ENCODE peak calls at places on chromosome 16, in six cellular contexts. One of them, this sample, is unnamed.

GRCh38 chr16:29678691-29679267 is at the start of gene QPRT:
- DNase-seq in HFFc6: no peak
- DNase-seq in AG04449: no peak
- DNase-seq in activated CD4-positive, alpha-beta T cell treated with anti-CD3 and anti-CD28 coated beads for 48 hours: no peak
- DNase-seq in skeletal muscle cell: peak
- DNase-seq in EL: peak
- DNase-seq in this sample: no peak

GRCh38 chr16:79993810-79994209 is 393.3 kb upstream of the MAF start:
- DNase-seq in HFFc6: no peak
- DNase-seq in AG04449: no peak
- DNase-seq in activated CD4-positive, alpha-beta T cell treated with anti-CD3 and anti-CD28 coated beads for 48 hours: no peak
- DNase-seq in skeletal muscle cell: no peak
- DNase-seq in EL: no peak
- DNase-seq in this sample: no peak

GRCh38 chr16:67967956-67968439 is 439 bp downstream of the SLC12A4 start:
- DNase-seq in HFFc6: no peak
- DNase-seq in AG04449: no peak
- DNase-seq in activated CD4-positive, alpha-beta T cell treated with anti-CD3 and anti-CD28 coated beads for 48 hours: peak
- DNase-seq in skeletal muscle cell: no peak
- DNase-seq in EL: peak
- DNase-seq in this sample: no peak

GRCh38 chr16:1156111-1156982 is 3.4 kb downstream of the CACNA1H start:
- DNase-seq in HFFc6: no peak
- DNase-seq in AG04449: no peak
- DNase-seq in activated CD4-positive, alpha-beta T cell treated with anti-CD3 and anti-CD28 coated beads for 48 hours: no peak
- DNase-seq in skeletal muscle cell: no peak
- DNase-seq in EL: no peak
- DNase-seq in this sample: no peak

GRCh38 chr16:86850675-86851074 is 272.3 kb downstream of the FOXL1 start:
- DNase-seq in HFFc6: no peak
- DNase-seq in AG04449: no peak
- DNase-seq in activated CD4-positive, alpha-beta T cell treated with anti-CD3 and anti-CD28 coated beads for 48 hours: no peak
- DNase-seq in skeletal muscle cell: no peak
- DNase-seq in EL: no peak
- DNase-seq in this sample: no peak

GRCh38 chr16:50282010-50282538 is 15.7 kb downstream of the ADCY7 start:
- DNase-seq in HFFc6: no peak
- DNase-seq in AG04449: no peak
- DNase-seq in activated CD4-positive, alpha-beta T cell treated with anti-CD3 and anti-CD28 coated beads for 48 hours: peak
- DNase-seq in skeletal muscle cell: no peak
- DNase-seq in EL: no peak
- DNase-seq in this sample: no peak

GRCh38 chr16:71440669-71441347 is 1.0 kb downstream of the TLE7 start:
- DNase-seq in HFFc6: no peak
- DNase-seq in AG04449: no peak
- DNase-seq in activated CD4-positive, alpha-beta T cell treated with anti-CD3 and anti-CD28 coated beads for 48 hours: peak
- DNase-seq in skeletal muscle cell: no peak
- DNase-seq in EL: no peak
- DNase-seq in this sample: no peak

GRCh38 chr16:53946745-53947386 is 242.9 kb downstream of the FTO start:
- DNase-seq in HFFc6: no peak
- DNase-seq in AG04449: no peak
- DNase-seq in activated CD4-positive, alpha-beta T cell treated with anti-CD3 and anti-CD28 coated beads for 48 hours: no peak
- DNase-seq in skeletal muscle cell: no peak
- DNase-seq in EL: no peak
- DNase-seq in this sample: no peak

GRCh38 chr16:90077757-90078593 is 844 bp upstream of the PRDM7 start:
- DNase-seq in HFFc6: no peak
- DNase-seq in AG04449: no peak
- DNase-seq in activated CD4-positive, alpha-beta T cell treated with anti-CD3 and anti-CD28 coated beads for 48 hours: peak
- DNase-seq in skeletal muscle cell: no peak
- DNase-seq in EL: no peak
- DNase-seq in this sample: peak

GRCh38 chr16:24609740-24610420 is 70.5 kb downstream of the RBBP6 start:
- DNase-seq in HFFc6: peak
- DNase-seq in AG04449: no peak
- DNase-seq in activated CD4-positive, alpha-beta T cell treated with anti-CD3 and anti-CD28 coated beads for 48 hours: peak
- DNase-seq in skeletal muscle cell: no peak
- DNase-seq in EL: peak
- DNase-seq in this sample: peak

GRCh38 chr16:4369006-4369766 is 2.5 kb upstream of the VASN start:
- DNase-seq in HFFc6: peak
- DNase-seq in AG04449: no peak
- DNase-seq in activated CD4-positive, alpha-beta T cell treated with anti-CD3 and anti-CD28 coated beads for 48 hours: no peak
- DNase-seq in skeletal muscle cell: no peak
- DNase-seq in EL: peak
- DNase-seq in this sample: no peak

GRCh38 chr16:49622421-49623402 is 233.2 kb downstream of the ZNF423 start:
- DNase-seq in HFFc6: no peak
- DNase-seq in AG04449: no peak
- DNase-seq in activated CD4-positive, alpha-beta T cell treated with anti-CD3 and anti-CD28 coated beads for 48 hours: no peak
- DNase-seq in skeletal muscle cell: no peak
- DNase-seq in EL: no peak
- DNase-seq in this sample: peak

GRCh38 chr16:87201052-87201451 is 116.1 kb downstream of the C16orf95 start:
- DNase-seq in HFFc6: peak
- DNase-seq in AG04449: peak
- DNase-seq in activated CD4-positive, alpha-beta T cell treated with anti-CD3 and anti-CD28 coated beads for 48 hours: no peak
- DNase-seq in skeletal muscle cell: peak
- DNase-seq in EL: peak
- DNase-seq in this sample: no peak

GRCh38 chr16:81321537-81321936 is 6.8 kb downstream of the GAN start:
- DNase-seq in HFFc6: no peak
- DNase-seq in AG04449: no peak
- DNase-seq in activated CD4-positive, alpha-beta T cell treated with anti-CD3 and anti-CD28 coated beads for 48 hours: no peak
- DNase-seq in skeletal muscle cell: no peak
- DNase-seq in EL: no peak
- DNase-seq in this sample: no peak

GRCh38 chr16:57530104-57530522 is 6.3 kb downstream of the CCDC102A start:
- DNase-seq in HFFc6: peak
- DNase-seq in AG04449: no peak
- DNase-seq in activated CD4-positive, alpha-beta T cell treated with anti-CD3 and anti-CD28 coated beads for 48 hours: peak
- DNase-seq in skeletal muscle cell: peak
- DNase-seq in EL: peak
- DNase-seq in this sample: no peak

GRCh38 chr16:25614836-25615235 is 76.9 kb upstream of the HS3ST4 start:
- DNase-seq in HFFc6: no peak
- DNase-seq in AG04449: no peak
- DNase-seq in activated CD4-positive, alpha-beta T cell treated with anti-CD3 and anti-CD28 coated beads for 48 hours: no peak
- DNase-seq in skeletal muscle cell: no peak
- DNase-seq in EL: no peak
- DNase-seq in this sample: no peak

GRCh38 chr16:5826332-5826731 is 728.7 kb upstream of the EEF2KMT start:
- DNase-seq in HFFc6: no peak
- DNase-seq in AG04449: no peak
- DNase-seq in activated CD4-positive, alpha-beta T cell treated with anti-CD3 and anti-CD28 coated beads for 48 hours: no peak
- DNase-seq in skeletal muscle cell: no peak
- DNase-seq in EL: no peak
- DNase-seq in this sample: no peak

GRCh38 chr16:66486773-66487579 is 59.9 kb downstream of the BEAN1 start:
- DNase-seq in HFFc6: peak
- DNase-seq in AG04449: no peak
- DNase-seq in activated CD4-positive, alpha-beta T cell treated with anti-CD3 and anti-CD28 coated beads for 48 hours: no peak
- DNase-seq in skeletal muscle cell: peak
- DNase-seq in EL: peak
- DNase-seq in this sample: peak

GRCh38 chr16:75241955-75242354 is 9.5 kb downstream of the BCAR1 start:
- DNase-seq in HFFc6: no peak
- DNase-seq in AG04449: no peak
- DNase-seq in activated CD4-positive, alpha-beta T cell treated with anti-CD3 and anti-CD28 coated beads for 48 hours: no peak
- DNase-seq in skeletal muscle cell: no peak
- DNase-seq in EL: no peak
- DNase-seq in this sample: no peak

GRCh38 chr16:48434653-48435318 is 49.6 kb upstream of the SIAH1 start:
- DNase-seq in HFFc6: no peak
- DNase-seq in AG04449: no peak
- DNase-seq in activated CD4-positive, alpha-beta T cell treated with anti-CD3 and anti-CD28 coated beads for 48 hours: no peak
- DNase-seq in skeletal muscle cell: peak
- DNase-seq in EL: peak
- DNase-seq in this sample: no peak

GRCh38 chr16:9647981-9648701 is 534.1 kb downstream of the GRIN2A start:
- DNase-seq in HFFc6: peak
- DNase-seq in AG04449: no peak
- DNase-seq in activated CD4-positive, alpha-beta T cell treated with anti-CD3 and anti-CD28 coated beads for 48 hours: no peak
- DNase-seq in skeletal muscle cell: no peak
- DNase-seq in EL: peak
- DNase-seq in this sample: no peak

GRCh38 chr16:89764711-89765201 is 43.4 kb downstream of the ZNF276 start:
- DNase-seq in HFFc6: no peak
- DNase-seq in AG04449: no peak
- DNase-seq in activated CD4-positive, alpha-beta T cell treated with anti-CD3 and anti-CD28 coated beads for 48 hours: peak
- DNase-seq in skeletal muscle cell: no peak
- DNase-seq in EL: no peak
- DNase-seq in this sample: no peak

GRCh38 chr16:53054670-53055485 is at the start of gene CHD9:
- DNase-seq in HFFc6: peak
- DNase-seq in AG04449: no peak
- DNase-seq in activated CD4-positive, alpha-beta T cell treated with anti-CD3 and anti-CD28 coated beads for 48 hours: peak
- DNase-seq in skeletal muscle cell: peak
- DNase-seq in EL: peak
- DNase-seq in this sample: peak

GRCh38 chr16:77869997-77870813 is 81.8 kb downstream of the VAT1L start:
- DNase-seq in HFFc6: no peak
- DNase-seq in AG04449: no peak
- DNase-seq in activated CD4-positive, alpha-beta T cell treated with anti-CD3 and anti-CD28 coated beads for 48 hours: no peak
- DNase-seq in skeletal muscle cell: no peak
- DNase-seq in EL: no peak
- DNase-seq in this sample: no peak

GRCh38 chr16:57147381-57148191 is 38.3 kb downstream of the PSME3IP1 start:
- DNase-seq in HFFc6: peak
- DNase-seq in AG04449: no peak
- DNase-seq in activated CD4-positive, alpha-beta T cell treated with anti-CD3 and anti-CD28 coated beads for 48 hours: no peak
- DNase-seq in skeletal muscle cell: no peak
- DNase-seq in EL: no peak
- DNase-seq in this sample: no peak

GRCh38 chr16:1494129-1494640 is 1.0 kb downstream of the TELO2 start:
- DNase-seq in HFFc6: peak
- DNase-seq in AG04449: peak
- DNase-seq in activated CD4-positive, alpha-beta T cell treated with anti-CD3 and anti-CD28 coated beads for 48 hours: no peak
- DNase-seq in skeletal muscle cell: peak
- DNase-seq in EL: peak
- DNase-seq in this sample: peak

GRCh38 chr16:9047689-9048301 is 43.6 kb upstream of the HAPSTR1 start:
- DNase-seq in HFFc6: peak
- DNase-seq in AG04449: peak
- DNase-seq in activated CD4-positive, alpha-beta T cell treated with anti-CD3 and anti-CD28 coated beads for 48 hours: peak
- DNase-seq in skeletal muscle cell: peak
- DNase-seq in EL: peak
- DNase-seq in this sample: peak

GRCh38 chr16:17520567-17520966 is 49.8 kb upstream of the XYLT1 start:
- DNase-seq in HFFc6: peak
- DNase-seq in AG04449: peak
- DNase-seq in activated CD4-positive, alpha-beta T cell treated with anti-CD3 and anti-CD28 coated beads for 48 hours: no peak
- DNase-seq in skeletal muscle cell: peak
- DNase-seq in EL: peak
- DNase-seq in this sample: no peak

GRCh38 chr16:10339777-10340752 is 45.8 kb upstream of the ATF7IP2 start:
- DNase-seq in HFFc6: no peak
- DNase-seq in AG04449: no peak
- DNase-seq in activated CD4-positive, alpha-beta T cell treated with anti-CD3 and anti-CD28 coated beads for 48 hours: no peak
- DNase-seq in skeletal muscle cell: no peak
- DNase-seq in EL: no peak
- DNase-seq in this sample: no peak

GRCh38 chr16:29675811-29676643 is 3.0 kb upstream of the QPRT start:
- DNase-seq in HFFc6: no peak
- DNase-seq in AG04449: no peak
- DNase-seq in activated CD4-positive, alpha-beta T cell treated with anti-CD3 and anti-CD28 coated beads for 48 hours: no peak
- DNase-seq in skeletal muscle cell: no peak
- DNase-seq in EL: peak
- DNase-seq in this sample: no peak

GRCh38 chr16:3520861-3521260 is 20.1 kb downstream of the CLUAP1 start:
- DNase-seq in HFFc6: no peak
- DNase-seq in AG04449: no peak
- DNase-seq in activated CD4-positive, alpha-beta T cell treated with anti-CD3 and anti-CD28 coated beads for 48 hours: no peak
- DNase-seq in skeletal muscle cell: no peak
- DNase-seq in EL: no peak
- DNase-seq in this sample: no peak

GRCh38 chr16:50816901-50817555 is 75.1 kb downstream of the CYLD start:
- DNase-seq in HFFc6: no peak
- DNase-seq in AG04449: no peak
- DNase-seq in activated CD4-positive, alpha-beta T cell treated with anti-CD3 and anti-CD28 coated beads for 48 hours: no peak
- DNase-seq in skeletal muscle cell: no peak
- DNase-seq in EL: no peak
- DNase-seq in this sample: peak

GRCh38 chr16:68275611-68276191 is 11.4 kb downstream of the SLC7A6 start:
- DNase-seq in HFFc6: no peak
- DNase-seq in AG04449: no peak
- DNase-seq in activated CD4-positive, alpha-beta T cell treated with anti-CD3 and anti-CD28 coated beads for 48 hours: peak
- DNase-seq in skeletal muscle cell: no peak
- DNase-seq in EL: no peak
- DNase-seq in this sample: no peak

GRCh38 chr16:1557576-1557975 is 24.1 kb downstream of the TMEM204 start:
- DNase-seq in HFFc6: no peak
- DNase-seq in AG04449: no peak
- DNase-seq in activated CD4-positive, alpha-beta T cell treated with anti-CD3 and anti-CD28 coated beads for 48 hours: no peak
- DNase-seq in skeletal muscle cell: no peak
- DNase-seq in EL: no peak
- DNase-seq in this sample: no peak

GRCh38 chr16:48561960-48562393 is 48.0 kb downstream of the N4BP1 start:
- DNase-seq in HFFc6: peak
- DNase-seq in AG04449: no peak
- DNase-seq in activated CD4-positive, alpha-beta T cell treated with anti-CD3 and anti-CD28 coated beads for 48 hours: no peak
- DNase-seq in skeletal muscle cell: no peak
- DNase-seq in EL: peak
- DNase-seq in this sample: no peak

GRCh38 chr16:3698941-3699340 is 18.4 kb downstream of the TRAP1 start:
- DNase-seq in HFFc6: no peak
- DNase-seq in AG04449: no peak
- DNase-seq in activated CD4-positive, alpha-beta T cell treated with anti-CD3 and anti-CD28 coated beads for 48 hours: no peak
- DNase-seq in skeletal muscle cell: no peak
- DNase-seq in EL: no peak
- DNase-seq in this sample: no peak

GRCh38 chr16:85486256-85486915 is 126.7 kb upstream of the GSE1 start:
- DNase-seq in HFFc6: no peak
- DNase-seq in AG04449: no peak
- DNase-seq in activated CD4-positive, alpha-beta T cell treated with anti-CD3 and anti-CD28 coated beads for 48 hours: no peak
- DNase-seq in skeletal muscle cell: no peak
- DNase-seq in EL: no peak
- DNase-seq in this sample: no peak

This sample was measured in osteocyte.